ENCODE peak calls at places on chromosomes 5 and 9, in six cellular contexts. E is CD8-positive, alpha-beta T cell; F is mesendoderm; A is tibial nerve; V is naive thymus-derived CD4-positive, alpha-beta T cell; Z is aorta. C is an unnamed sample.
A peak's percentile ranks its signal among the peaks of the same experiment; 100 is the strongest.

GRCh38 chr5:157342822-157343402 is 77.0 kb downstream of the CYFIP2 start:
- DNase-seq in V (no peak), A (no peak), Z (no peak), E (no peak), F (peak; percentile 65), C (no peak)

GRCh38 chr9:137030006-137030405 is 1.9 kb downstream of the FUT7 start:
- DNase-seq in E (no peak), F (no peak), A (no peak), Z (no peak), V (no peak), C (no peak)

GRCh38 chr9:108002296-108003056 is 512.9 kb upstream of the KLF4 start:
- DNase-seq in A (peak; percentile 19), Z (peak; percentile 54), E (no peak), F (peak; percentile 28), V (no peak), C (no peak)

GRCh38 chr5:119031905-119032304 is 39.0 kb upstream of the DMXL1 start:
- DNase-seq in V (no peak), Z (peak; percentile 52), F (peak; percentile 19), A (no peak), E (no peak), C (no peak)

GRCh38 chr9:115694014-115694413 is 459.6 kb upstream of the PAPPA start:
- DNase-seq in Z (no peak), A (no peak), E (no peak), F (peak; percentile 85), V (no peak), C (peak; percentile 7)

GRCh38 chr9:14218253-14218652 is 95.7 kb downstream of the NFIB start:
- DNase-seq in V (no peak), E (no peak), Z (no peak), A (no peak), F (peak; percentile 47), C (no peak)

GRCh38 chr9:135670721-135671590 is 7.8 kb downstream of the LCN9 start:
- DNase-seq in A (no peak), E (no peak), V (no peak), F (no peak), Z (peak; percentile 38), C (no peak)

GRCh38 chr5:94691947-94692346 is 73.5 kb downstream of the SLF1 start:
- DNase-seq in A (no peak), Z (no peak), E (no peak), V (no peak), F (no peak), C (no peak)

GRCh38 chr9:130423272-130423671 is 21.5 kb upstream of the ASS1 start:
- DNase-seq in E (no peak), A (no peak), V (no peak), Z (no peak), F (peak; percentile 65), C (no peak)

GRCh38 chr5:120405291-120405864 is 58.7 kb upstream of the PRR16 start:
- DNase-seq in V (no peak), E (no peak), A (no peak), Z (no peak), F (no peak), C (no peak)

GRCh38 chr9:100589582-100589981 is 11.7 kb downstream of the CAVIN4 start:
- DNase-seq in F (no peak), Z (no peak), V (no peak), A (no peak), E (no peak), C (no peak)

GRCh38 chr9:128091144-128091543 is 23.1 kb downstream of the SLC25A25 start:
- DNase-seq in E (no peak), A (peak; percentile 76), F (peak; percentile 94), Z (peak; percentile 89), V (no peak), C (no peak)
- H3K4me1 ChIP-seq in E (peaks cover 77% of the 10 kb centered on the region), A (peaks cover 49% of the 10 kb centered on the region), F (no peaks in the 10 kb centered on the region), Z (peaks cover 3% of the 10 kb centered on the region), V (peaks cover 22% of the 10 kb centered on the region), C (peaks cover 12% of the 10 kb centered on the region)

DNA sequence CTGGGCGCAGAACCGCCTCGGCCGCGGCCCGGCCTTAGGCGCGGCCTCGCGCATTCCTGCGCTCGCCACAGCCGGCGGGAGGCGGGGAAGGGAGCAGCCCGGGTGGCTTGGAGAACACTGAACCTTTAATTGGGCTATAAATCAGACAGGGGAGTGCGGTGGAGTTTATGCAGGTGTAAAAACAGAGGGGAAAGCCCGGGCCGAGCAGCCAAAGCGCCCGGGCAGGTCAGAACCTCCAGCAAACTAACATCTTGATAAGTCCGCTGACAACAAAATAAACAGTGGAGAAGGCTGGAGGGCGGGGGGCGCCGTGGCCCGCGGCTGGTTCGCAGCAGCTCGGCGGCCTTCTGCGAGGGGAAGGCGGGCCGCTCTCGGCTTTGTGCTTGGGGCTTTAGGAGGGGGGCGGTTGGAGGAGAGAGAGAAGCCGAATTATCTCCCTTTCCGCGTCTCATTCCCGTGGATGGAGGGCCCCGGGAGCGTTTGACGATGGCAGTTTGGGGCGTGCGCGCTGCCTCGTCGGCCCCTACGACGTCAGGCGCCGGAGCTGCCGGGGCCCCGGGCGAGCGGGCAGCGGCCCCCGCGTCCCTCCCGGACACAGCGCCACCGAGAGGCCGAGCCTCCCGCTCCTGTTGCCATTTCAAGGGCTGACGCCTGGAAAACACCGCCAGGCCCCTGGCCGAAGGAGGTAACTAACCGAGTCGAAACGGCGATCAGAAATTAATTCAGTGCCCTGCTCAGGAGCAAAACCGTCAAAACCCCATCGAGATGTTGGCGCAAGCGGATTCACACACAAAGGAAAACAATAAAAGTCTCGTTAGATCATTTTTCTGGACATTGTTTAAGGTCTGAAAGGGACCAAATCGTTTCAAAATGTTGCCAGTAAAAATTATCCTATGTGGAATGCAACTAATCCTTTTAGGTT is 11.2 kb downstream of the FOXD1 start:
- DNase-seq in A (no peak), Z (peak; percentile 74), F (peak; percentile 85), E (no peak), V (no peak), C (peak; percentile 77)
- H3K4me3 ChIP-seq in A (peak overlapping the region; percentile 38), Z (peak overlapping the region; percentile 16), F (no peak overlapping the region), E (no peak overlapping the region), V (no peak overlapping the region), C (peak overlapping the region; percentile 25)

DNA sequence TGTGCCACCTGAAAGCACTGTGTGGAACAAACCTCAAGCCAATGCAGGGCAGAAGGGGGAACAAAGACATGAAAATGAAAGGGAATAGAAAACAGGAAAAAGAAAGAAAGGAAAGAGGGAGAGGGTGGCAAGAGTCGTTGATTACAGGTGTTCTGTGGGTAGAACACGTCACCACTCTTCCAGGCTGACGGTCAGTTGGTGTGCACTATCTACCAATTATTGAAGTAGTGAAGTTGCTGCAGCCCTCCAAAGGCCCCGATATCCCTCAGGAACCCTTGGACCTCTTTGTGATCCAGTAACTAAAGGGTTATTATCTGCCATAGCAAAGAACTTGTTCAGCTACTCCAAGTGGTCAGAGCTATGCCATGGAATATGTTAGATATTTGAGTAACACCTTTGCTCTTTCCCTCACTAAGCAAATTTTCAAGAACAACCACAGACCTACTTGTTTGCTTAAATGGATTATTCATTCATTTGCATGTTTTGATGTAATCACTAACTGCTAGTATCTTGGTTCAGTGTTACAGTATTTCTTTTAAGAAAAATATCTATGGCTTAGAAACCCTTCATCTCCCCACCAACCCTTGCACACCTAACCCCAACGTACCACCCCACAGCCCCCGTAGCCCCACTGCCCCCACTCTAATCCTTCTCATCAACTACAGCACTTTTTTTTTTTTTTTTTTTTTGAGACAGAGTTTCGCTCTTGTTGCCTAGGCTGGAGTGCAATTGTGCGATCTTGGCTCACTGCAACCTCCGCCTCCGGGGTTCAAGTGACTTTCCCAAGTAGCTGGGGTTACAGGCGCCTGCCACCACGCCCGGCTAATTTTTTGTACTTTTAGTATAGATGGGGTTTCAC is 31.3 kb downstream of the FYB1 start:
- DNase-seq in E (no peak), F (no peak), Z (no peak), A (no peak), V (no peak), C (no peak)
- H3K4me1 ChIP-seq in E (peaks cover 90% of the 10 kb centered on the region), F (no peaks in the 10 kb centered on the region), Z (no peaks in the 10 kb centered on the region), A (no peaks in the 10 kb centered on the region), V (peaks cover 85% of the 10 kb centered on the region), C (no peaks in the 10 kb centered on the region)

GRCh38 chr5:51389326-51389581 is 6.0 kb downstream of the ISL1 start:
- DNase-seq in Z (no peak), E (no peak), F (peak; percentile 78), V (no peak), A (no peak), C (no peak)
- H3K4me3 ChIP-seq in Z (no peak overlapping the region), E (no peak overlapping the region), F (no peak overlapping the region), V (no peak overlapping the region), A (no peak overlapping the region), C (no peak overlapping the region)

GRCh38 chr5:132421442-132421841 is 51.9 kb downstream of the SLC22A5 start:
- DNase-seq in F (no peak), E (no peak), Z (no peak), A (no peak), V (no peak), C (no peak)
- H3K4me1 ChIP-seq in F (peaks cover 5% of the 10 kb centered on the region), E (peaks cover 85% of the 10 kb centered on the region), Z (peaks cover 9% of the 10 kb centered on the region), A (peaks cover 37% of the 10 kb centered on the region), V (peaks cover 93% of the 10 kb centered on the region), C (peaks cover 17% of the 10 kb centered on the region)

DNA sequence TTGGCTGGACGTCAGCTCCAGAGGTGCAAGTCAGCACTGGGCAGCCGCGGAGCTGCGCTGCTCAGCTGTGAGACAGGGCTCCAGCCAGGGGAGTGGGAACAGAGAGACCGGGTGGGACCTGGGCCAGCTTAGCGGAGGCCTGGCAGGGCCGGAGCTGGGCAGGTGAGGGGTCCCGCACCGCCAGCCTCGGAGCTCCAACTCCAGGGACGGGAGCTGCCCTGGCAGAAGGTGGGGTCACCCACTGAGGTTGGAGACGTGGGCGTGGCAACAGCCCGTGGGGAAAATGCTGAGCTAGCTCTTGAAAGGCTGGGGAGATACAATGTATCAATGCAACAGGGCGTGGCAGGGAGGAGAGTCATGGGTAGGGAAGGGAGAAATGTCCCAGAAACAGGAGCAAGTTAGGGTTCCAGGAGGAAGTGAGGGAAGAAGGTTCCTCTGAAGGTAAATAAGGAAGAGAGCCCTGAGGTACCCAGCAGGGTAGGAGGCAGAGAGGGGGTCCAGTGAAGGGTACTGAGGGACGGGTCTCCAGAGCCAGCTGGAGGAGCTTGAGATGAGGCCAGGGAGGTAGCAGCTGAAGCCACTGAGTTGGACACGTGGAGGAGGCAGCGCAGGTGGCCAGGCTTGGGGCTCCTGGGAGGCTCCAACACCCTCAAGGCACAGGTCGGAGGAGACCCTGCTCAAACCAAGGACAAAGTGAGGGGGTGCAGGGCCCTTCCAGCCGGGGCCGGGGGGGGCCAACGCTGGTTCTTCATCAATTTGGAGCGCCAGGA is 736 bp upstream of the NKD2 start:
- DNase-seq in A (no peak), Z (peak; percentile 31), V (no peak), E (no peak), F (no peak), C (no peak)
- H3K4me3 ChIP-seq in A (no peak overlapping the region), Z (no peak overlapping the region), V (no peak overlapping the region), E (no peak overlapping the region), F (no peak overlapping the region), C (peak overlapping the region; percentile 35)

GRCh38 chr9:94983552-94983951 is 257.1 kb downstream of the AOPEP start:
- DNase-seq in Z (no peak), A (no peak), F (no peak), E (no peak), V (no peak), C (no peak)
- H3K4me1 ChIP-seq in Z (no peaks in the 10 kb centered on the region), A (no peaks in the 10 kb centered on the region), F (peaks cover 6% of the 10 kb centered on the region), E (peaks cover 13% of the 10 kb centered on the region), V (peaks cover 7% of the 10 kb centered on the region), C (peaks cover 5% of the 10 kb centered on the region)

GRCh38 chr9:131837836-131838235 is 98.0 kb upstream of the RAPGEF1 start:
- DNase-seq in A (no peak), Z (no peak), V (no peak), E (no peak), F (no peak), C (no peak)
- H3K4me3 ChIP-seq in A (no peak overlapping the region), Z (no peak overlapping the region), V (no peak overlapping the region), E (no peak overlapping the region), F (no peak overlapping the region), C (no peak overlapping the region)